ENCODE peak calls at places on chromosome 18, in eight cellular contexts. One of them, this sample, is unnamed. For H3K27me3, the result is how much of the 10 kb centered on the place peaks cover.

GRCh38 chr18:44507729-44508325 is 172.9 kb upstream of the SETBP1 start:
- DNase-seq in heart left ventricle: peak
- DNase-seq in PC-9: no peak
- DNase-seq in A673: no peak
- DNase-seq in prostate gland: no peak
- DNase-seq in uterus: no peak
- DNase-seq in HCT116: no peak
- DNase-seq in upper lobe of right lung: peak
- DNase-seq in this sample: no peak

GRCh38 chr18:48892146-48892855 is 58.5 kb downstream of the SMAD7 start:
- DNase-seq in PC-9: no peak
- DNase-seq in prostate gland: peak
- DNase-seq in HCT116: no peak
- DNase-seq in A673: no peak
- DNase-seq in heart left ventricle: no peak
- DNase-seq in upper lobe of right lung: peak
- DNase-seq in uterus: no peak
- DNase-seq in this sample: no peak

GRCh38 chr18:51250006-51250405 is 52.5 kb upstream of the MEX3C start:
- DNase-seq in A673: no peak
- DNase-seq in heart left ventricle: no peak
- DNase-seq in uterus: no peak
- DNase-seq in upper lobe of right lung: no peak
- DNase-seq in HCT116: no peak
- DNase-seq in PC-9: no peak
- DNase-seq in prostate gland: no peak
- DNase-seq in this sample: no peak

GRCh38 chr18:48996901-48997463 is 46.2 kb upstream of the SMAD7 start:
- DNase-seq in A673: peak
- DNase-seq in prostate gland: no peak
- DNase-seq in uterus: no peak
- DNase-seq in upper lobe of right lung: no peak
- DNase-seq in heart left ventricle: no peak
- DNase-seq in HCT116: peak
- DNase-seq in PC-9: peak
- DNase-seq in this sample: peak

GRCh38 chr18:10086458-10086857 is 172.6 kb downstream of the VAPA start:
- DNase-seq in prostate gland: no peak
- DNase-seq in uterus: no peak
- DNase-seq in upper lobe of right lung: no peak
- DNase-seq in PC-9: peak
- DNase-seq in heart left ventricle: no peak
- DNase-seq in HCT116: no peak
- DNase-seq in A673: no peak
- DNase-seq in this sample: no peak

GRCh38 chr18:26268454-26268853 is 42.2 kb downstream of the TAF4B start:
- DNase-seq in uterus: no peak
- DNase-seq in A673: no peak
- DNase-seq in PC-9: no peak
- DNase-seq in HCT116: no peak
- DNase-seq in upper lobe of right lung: no peak
- DNase-seq in heart left ventricle: no peak
- DNase-seq in prostate gland: no peak
- DNase-seq in this sample: no peak

GRCh38 chr18:45688834-45689233 is 35.1 kb upstream of the SLC14A1 start:
- DNase-seq in upper lobe of right lung: no peak
- DNase-seq in HCT116: no peak
- DNase-seq in uterus: no peak
- DNase-seq in heart left ventricle: no peak
- DNase-seq in prostate gland: no peak
- DNase-seq in PC-9: no peak
- DNase-seq in A673: peak
- DNase-seq in this sample: peak

GRCh38 chr18:74196220-74197119 is 48.1 kb downstream of the TIMM21 start:
- DNase-seq in heart left ventricle: peak
- DNase-seq in HCT116: peak
- DNase-seq in A673: peak
- DNase-seq in uterus: peak
- DNase-seq in upper lobe of right lung: no peak
- DNase-seq in PC-9: peak
- DNase-seq in prostate gland: peak
- DNase-seq in this sample: peak

GRCh38 chr18:12855886-12856285 is 28.2 kb downstream of the PTPN2 start:
- DNase-seq in HCT116: no peak
- DNase-seq in uterus: no peak
- DNase-seq in A673: no peak
- DNase-seq in heart left ventricle: no peak
- DNase-seq in upper lobe of right lung: no peak
- DNase-seq in prostate gland: no peak
- DNase-seq in PC-9: no peak
- DNase-seq in this sample: no peak

GRCh38 chr18:75314117-75314516 is 103.5 kb downstream of the TSHZ1 start:
- DNase-seq in heart left ventricle: no peak
- DNase-seq in upper lobe of right lung: no peak
- DNase-seq in A673: no peak
- DNase-seq in HCT116: no peak
- DNase-seq in prostate gland: no peak
- DNase-seq in uterus: no peak
- DNase-seq in PC-9: no peak
- DNase-seq in this sample: no peak

GRCh38 chr18:435940-436339 is 64.6 kb downstream of the COLEC12 start:
- DNase-seq in HCT116: no peak
- DNase-seq in upper lobe of right lung: no peak
- DNase-seq in A673: no peak
- DNase-seq in heart left ventricle: no peak
- DNase-seq in PC-9: no peak
- DNase-seq in uterus: no peak
- DNase-seq in prostate gland: no peak
- DNase-seq in this sample: no peak

GRCh38 chr18:79378416-79379250 is 17.1 kb upstream of the NFATC1 start:
- DNase-seq in PC-9: peak
- DNase-seq in uterus: peak
- DNase-seq in A673: peak
- DNase-seq in upper lobe of right lung: peak
- DNase-seq in heart left ventricle: peak
- DNase-seq in prostate gland: peak
- DNase-seq in HCT116: no peak
- DNase-seq in this sample: peak

GRCh38 chr18:3453540-3454364 is 3.8 kb downstream of the TGIF1 start:
- DNase-seq in upper lobe of right lung: peak
- DNase-seq in uterus: peak
- DNase-seq in heart left ventricle: peak
- DNase-seq in A673: peak
- DNase-seq in prostate gland: peak
- DNase-seq in HCT116: no peak
- DNase-seq in PC-9: peak
- DNase-seq in this sample: no peak

GRCh38 chr18:13272411-13272810 is 53.9 kb downstream of the LDLRAD4 start:
- DNase-seq in uterus: no peak
- DNase-seq in HCT116: no peak
- DNase-seq in heart left ventricle: peak
- DNase-seq in PC-9: no peak
- DNase-seq in A673: no peak
- DNase-seq in upper lobe of right lung: peak
- DNase-seq in prostate gland: no peak
- DNase-seq in this sample: no peak

GRCh38 chr18:43539862-43540261 is 262.6 kb upstream of the SYT4 start:
- DNase-seq in prostate gland: no peak
- DNase-seq in heart left ventricle: no peak
- DNase-seq in A673: no peak
- DNase-seq in uterus: no peak
- DNase-seq in upper lobe of right lung: no peak
- DNase-seq in HCT116: no peak
- DNase-seq in PC-9: no peak
- DNase-seq in this sample: no peak

GRCh38 chr18:12304351-12305210 is 3.5 kb upstream of the TUBB6 start:
- DNase-seq in heart left ventricle: no peak
- DNase-seq in A673: no peak
- DNase-seq in upper lobe of right lung: no peak
- DNase-seq in PC-9: no peak
- DNase-seq in HCT116: no peak
- DNase-seq in uterus: peak
- DNase-seq in prostate gland: peak
- DNase-seq in this sample: no peak

GRCh38 chr18:11259421-11259820 is 110.1 kb upstream of the PIEZO2 start:
- DNase-seq in prostate gland: no peak
- DNase-seq in HCT116: no peak
- DNase-seq in upper lobe of right lung: no peak
- DNase-seq in heart left ventricle: peak
- DNase-seq in A673: no peak
- DNase-seq in PC-9: no peak
- DNase-seq in uterus: no peak
- DNase-seq in this sample: no peak

GRCh38 chr18:48940854-48941531 is 9.8 kb downstream of the SMAD7 start:
- DNase-seq in A673: peak
- DNase-seq in uterus: no peak
- DNase-seq in upper lobe of right lung: peak
- DNase-seq in HCT116: no peak
- DNase-seq in heart left ventricle: no peak
- DNase-seq in prostate gland: no peak
- DNase-seq in PC-9: no peak
- DNase-seq in this sample: peak

GRCh38 chr18:45248240-45248903 is 366.9 kb upstream of the SLC14A2 start:
- DNase-seq in A673: no peak
- DNase-seq in heart left ventricle: peak
- DNase-seq in HCT116: no peak
- DNase-seq in uterus: no peak
- DNase-seq in prostate gland: peak
- DNase-seq in upper lobe of right lung: no peak
- DNase-seq in PC-9: no peak
- DNase-seq in this sample: no peak

GRCh38 chr18:59395226-59396175 is 36.4 kb upstream of the LMAN1 start:
- DNase-seq in HCT116: no peak
- DNase-seq in upper lobe of right lung: no peak
- DNase-seq in uterus: no peak
- DNase-seq in A673: no peak
- DNase-seq in PC-9: no peak
- DNase-seq in prostate gland: no peak
- DNase-seq in heart left ventricle: no peak
- DNase-seq in this sample: no peak
- TF ChIP-seq CTCF in HCT116: no peak
- TF ChIP-seq CTCF in upper lobe of right lung: no peak
- TF ChIP-seq CTCF in uterus: no peak
- TF ChIP-seq CTCF in A673: no peak
- TF ChIP-seq CTCF in PC-9: no peak
- TF ChIP-seq CTCF in prostate gland: no peak
- TF ChIP-seq CTCF in heart left ventricle: no peak
- TF ChIP-seq CTCF in this sample: no peak

GRCh38 chr18:31204169-31204568 is 41.5 kb upstream of the DSC1 start:
- DNase-seq in upper lobe of right lung: no peak
- DNase-seq in A673: no peak
- DNase-seq in HCT116: no peak
- DNase-seq in PC-9: no peak
- DNase-seq in uterus: no peak
- DNase-seq in prostate gland: no peak
- DNase-seq in heart left ventricle: no peak
- DNase-seq in this sample: no peak
- H3K27ac ChIP-seq in upper lobe of right lung: no peak
- H3K27ac ChIP-seq in A673: no peak
- H3K27ac ChIP-seq in HCT116: no peak
- H3K27ac ChIP-seq in PC-9: no peak
- H3K27ac ChIP-seq in uterus: no peak
- H3K27ac ChIP-seq in prostate gland: peak
- H3K27ac ChIP-seq in heart left ventricle: peak
- H3K27ac ChIP-seq in this sample: no peak

GRCh38 chr18:47793609-47794008 is 136.8 kb downstream of the SMAD2 start:
- DNase-seq in PC-9: no peak
- DNase-seq in uterus: no peak
- DNase-seq in upper lobe of right lung: no peak
- DNase-seq in prostate gland: no peak
- DNase-seq in HCT116: no peak
- DNase-seq in A673: no peak
- DNase-seq in heart left ventricle: no peak
- DNase-seq in this sample: no peak

GRCh38 chr18:47797126-47797525 is 133.3 kb downstream of the SMAD2 start:
- DNase-seq in A673: no peak
- DNase-seq in heart left ventricle: no peak
- DNase-seq in upper lobe of right lung: no peak
- DNase-seq in PC-9: no peak
- DNase-seq in HCT116: no peak
- DNase-seq in prostate gland: no peak
- DNase-seq in uterus: no peak
- DNase-seq in this sample: no peak

GRCh38 chr18:47795448-47795843 is 135.0 kb downstream of the SMAD2 start:
- DNase-seq in A673: no peak
- DNase-seq in prostate gland: no peak
- DNase-seq in upper lobe of right lung: no peak
- DNase-seq in HCT116: no peak
- DNase-seq in heart left ventricle: peak
- DNase-seq in uterus: no peak
- DNase-seq in PC-9: no peak
- DNase-seq in this sample: no peak

GRCh38 chr18:47791461-47791860 is 139.0 kb downstream of the SMAD2 start:
- DNase-seq in prostate gland: no peak
- DNase-seq in heart left ventricle: no peak
- DNase-seq in A673: no peak
- DNase-seq in HCT116: no peak
- DNase-seq in upper lobe of right lung: no peak
- DNase-seq in PC-9: no peak
- DNase-seq in uterus: no peak
- DNase-seq in this sample: no peak

DNA sequence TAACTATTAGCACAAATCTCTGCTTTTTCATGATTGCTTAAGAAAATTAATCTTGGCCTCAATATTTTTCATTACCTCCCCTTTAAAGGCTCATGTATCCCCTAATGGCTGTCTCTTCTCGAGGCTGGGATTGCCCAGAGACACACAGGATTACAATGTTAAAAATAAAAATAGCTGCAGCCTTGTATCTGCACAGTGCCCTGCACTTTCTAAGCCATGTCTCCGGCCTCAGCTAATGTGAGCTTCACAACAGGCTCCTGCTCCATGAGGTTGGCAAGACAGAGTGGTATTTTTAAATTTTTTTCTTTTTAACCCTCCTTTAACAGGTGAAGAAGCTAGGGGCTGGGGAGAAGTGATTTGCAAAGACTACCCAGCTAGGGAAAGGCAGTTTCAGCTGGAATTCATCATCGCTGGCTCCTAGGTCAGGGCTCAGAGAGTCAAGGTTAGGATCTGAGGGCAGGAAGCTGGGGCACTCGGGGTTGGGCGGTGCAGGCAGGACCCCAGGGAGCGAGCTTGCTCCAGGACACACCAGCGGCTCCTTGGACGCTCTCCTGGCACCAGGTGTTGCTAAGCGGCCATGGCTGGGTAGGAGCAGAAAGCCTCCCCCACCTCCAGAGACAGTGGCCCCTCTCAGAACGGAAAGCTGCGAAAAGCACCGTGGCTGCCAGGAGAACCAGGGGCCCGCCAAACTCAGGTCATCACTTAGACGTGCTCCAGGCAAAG is 135.6 kb downstream of the SMAD2 start:
- DNase-seq in HCT116: no peak
- DNase-seq in heart left ventricle: no peak
- DNase-seq in PC-9: no peak
- DNase-seq in A673: no peak
- DNase-seq in prostate gland: no peak
- DNase-seq in uterus: no peak
- DNase-seq in upper lobe of right lung: no peak
- DNase-seq in this sample: no peak
- H3K27me3 ChIP-seq in HCT116: under half
- H3K27me3 ChIP-seq in heart left ventricle: under half
- H3K27me3 ChIP-seq in PC-9: under half
- H3K27me3 ChIP-seq in A673: under half
- H3K27me3 ChIP-seq in prostate gland: under half
- H3K27me3 ChIP-seq in uterus: under half
- H3K27me3 ChIP-seq in upper lobe of right lung: under half
- H3K27me3 ChIP-seq in this sample: under half

GRCh38 chr18:8607776-8608682 is 1.2 kb upstream of the RAB12 start:
- DNase-seq in heart left ventricle: no peak
- DNase-seq in HCT116: no peak
- DNase-seq in prostate gland: no peak
- DNase-seq in PC-9: no peak
- DNase-seq in uterus: peak
- DNase-seq in upper lobe of right lung: no peak
- DNase-seq in A673: no peak
- DNase-seq in this sample: no peak
- TF ChIP-seq CTCF in heart left ventricle: no peak
- TF ChIP-seq CTCF in HCT116: no peak
- TF ChIP-seq CTCF in prostate gland: no peak
- TF ChIP-seq CTCF in PC-9: no peak
- TF ChIP-seq CTCF in uterus: no peak
- TF ChIP-seq CTCF in upper lobe of right lung: no peak
- TF ChIP-seq CTCF in A673: no peak
- TF ChIP-seq CTCF in this sample: no peak

This sample was measured in CD4-positive, alpha-beta T cell.